ENCODE peak calls at places on chromosomes 12 and 14, in five cellular contexts. B is fibroblast of lung, Y is left ventricle myocardium inferior, X is adrenal gland, K is colonic mucosa. M is an unnamed sample. For H3K36me3, the result is how much of the 10 kb centered on the place peaks cover.

GRCh38 chr12:109715310-109716091 is 1.9 kb downstream of the FAM222A start:
- DNase-seq in B (no peak), Y (peak), X (peak), K (peak), M (no peak)

GRCh38 chr12:114895822-114896221 is 211.8 kb upstream of the TBX3 start:
- DNase-seq in B (no peak), Y (no peak), X (no peak), K (no peak), M (no peak)

GRCh38 chr12:122721057-122721545 is 4.5 kb upstream of the HCAR3 start:
- DNase-seq in B (no peak), Y (no peak), X (no peak), K (no peak), M (no peak)

GRCh38 chr12:109517619-109518018 is 40.2 kb downstream of the UBE3B start:
- DNase-seq in B (no peak), Y (no peak), X (no peak), K (no peak), M (no peak)

GRCh38 chr12:49225551-49226166 is 36.8 kb upstream of the TUBA1A start:
- DNase-seq in B (peak), Y (no peak), X (no peak), K (no peak), M (peak)

GRCh38 chr12:70664463-70664862 is 27.2 kb upstream of the PTPRB start:
- DNase-seq in B (no peak), Y (no peak), X (no peak), K (no peak), M (no peak)

GRCh38 chr12:120140603-120141002 is 24.1 kb upstream of the RAB35 start:
- DNase-seq in B (no peak), Y (no peak), X (no peak), K (no peak), M (no peak)

GRCh38 chr14:79665556-79665955 is 545.7 kb downstream of the DIO2 start:
- DNase-seq in B (no peak), Y (no peak), X (no peak), K (no peak), M (no peak)

GRCh38 chr12:55721601-55722213 is 1.5 kb downstream of the RDH5 start:
- DNase-seq in B (no peak), Y (no peak), X (no peak), K (peak), M (peak)

GRCh38 chr14:29926228-29926627 is 1.4 kb downstream of the PRKD1 start:
- DNase-seq in B (no peak), Y (no peak), X (no peak), K (no peak), M (no peak)

GRCh38 chr12:113120670-113121370 is 14.7 kb downstream of the RASAL1 start:
- DNase-seq in B (no peak), Y (no peak), X (no peak), K (no peak), M (no peak)

GRCh38 chr14:100591453-100592371 is 4.5 kb upstream of the BEGAIN start:
- DNase-seq in B (no peak), Y (no peak), X (no peak), K (no peak), M (no peak)

GRCh38 chr12:50557421-50557820 is 52.6 kb downstream of the DIP2B start:
- DNase-seq in B (no peak), Y (no peak), X (no peak), K (no peak), M (no peak)

GRCh38 chr14:33210304-33210703 is 271.6 kb downstream of the NPAS3 start:
- DNase-seq in B (peak), Y (no peak), X (no peak), K (no peak), M (peak)

GRCh38 chr12:93003540-93004239 is 74.6 kb upstream of the EEA1 start:
- DNase-seq in B (peak), Y (no peak), X (peak), K (no peak), M (no peak)

DNA sequence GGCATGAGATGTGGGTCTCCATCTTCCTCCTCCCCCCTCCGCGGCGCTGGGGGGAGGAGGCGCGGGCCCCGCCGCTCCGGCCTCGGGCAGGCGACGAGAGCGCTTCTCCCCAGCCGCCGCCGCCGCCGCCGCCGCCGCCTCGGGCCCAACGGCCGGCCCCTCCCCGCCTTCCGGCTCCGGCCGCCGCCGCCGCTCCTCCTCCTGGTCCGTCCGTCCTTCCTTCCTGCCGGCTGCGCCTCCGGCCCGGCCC is 411 bp downstream of the FBXL14 start:
- DNase-seq in B (no peak), Y (peak), X (peak), K (peak), M (peak)
- H3K36me3 ChIP-seq in B (under half), Y (under half), X (under half), K (under half), M (under half)

DNA sequence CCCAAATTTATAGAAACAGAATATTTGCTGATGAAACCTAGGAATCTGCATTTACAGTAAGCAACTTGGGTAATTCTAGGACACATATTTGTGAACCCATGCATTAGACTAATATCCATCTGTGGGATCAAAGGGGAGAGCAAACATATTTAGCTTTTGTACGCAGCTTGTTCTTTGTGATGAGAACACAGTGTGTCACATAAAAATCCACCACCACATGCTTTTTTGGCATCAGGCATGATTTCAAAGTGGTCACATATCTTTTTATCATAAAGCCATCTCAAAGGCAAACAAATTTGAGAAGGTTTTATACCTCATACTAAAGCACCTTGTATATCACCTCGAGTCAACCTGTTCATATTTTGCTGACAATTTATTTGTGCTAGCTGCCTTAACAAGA is 15.7 kb downstream of the DNAL1 start:
- DNase-seq in B (no peak), Y (no peak), X (no peak), K (no peak), M (no peak)
- H3K27ac ChIP-seq in B (no peak), Y (no peak), X (no peak), K (no peak), M (no peak)

DNA sequence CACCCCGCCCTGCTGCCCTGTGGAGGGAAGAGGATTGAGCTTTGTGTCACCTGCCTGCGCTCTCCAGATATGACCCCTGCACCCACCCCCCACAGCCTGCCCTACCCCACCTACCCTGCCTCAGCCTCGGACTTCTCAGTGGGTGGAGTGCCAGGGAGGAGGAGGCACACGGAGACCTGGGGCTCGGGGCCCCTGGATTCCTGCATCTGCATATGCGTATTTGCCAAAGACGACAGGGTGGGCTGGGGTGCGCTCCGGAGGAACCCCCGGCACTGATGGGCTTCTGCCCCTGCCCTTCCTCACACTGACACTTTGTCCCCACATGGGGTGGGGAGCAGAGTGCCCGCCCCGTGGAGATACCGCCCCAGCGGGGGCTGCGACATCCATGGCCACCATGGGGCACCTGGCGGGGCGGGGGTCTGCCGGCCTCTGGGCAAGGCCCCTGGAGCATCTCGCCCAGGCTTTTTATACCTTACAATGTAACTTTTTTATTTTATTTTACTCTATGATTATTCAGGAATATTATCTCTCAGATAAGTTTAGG is 206.0 kb downstream of the TSPAN9 start:
- DNase-seq in B (no peak), Y (no peak), X (no peak), K (no peak), M (no peak)
- H3K36me3 ChIP-seq in B (under half), Y (half or more), X (under half), K (under half), M (under half)

DNA sequence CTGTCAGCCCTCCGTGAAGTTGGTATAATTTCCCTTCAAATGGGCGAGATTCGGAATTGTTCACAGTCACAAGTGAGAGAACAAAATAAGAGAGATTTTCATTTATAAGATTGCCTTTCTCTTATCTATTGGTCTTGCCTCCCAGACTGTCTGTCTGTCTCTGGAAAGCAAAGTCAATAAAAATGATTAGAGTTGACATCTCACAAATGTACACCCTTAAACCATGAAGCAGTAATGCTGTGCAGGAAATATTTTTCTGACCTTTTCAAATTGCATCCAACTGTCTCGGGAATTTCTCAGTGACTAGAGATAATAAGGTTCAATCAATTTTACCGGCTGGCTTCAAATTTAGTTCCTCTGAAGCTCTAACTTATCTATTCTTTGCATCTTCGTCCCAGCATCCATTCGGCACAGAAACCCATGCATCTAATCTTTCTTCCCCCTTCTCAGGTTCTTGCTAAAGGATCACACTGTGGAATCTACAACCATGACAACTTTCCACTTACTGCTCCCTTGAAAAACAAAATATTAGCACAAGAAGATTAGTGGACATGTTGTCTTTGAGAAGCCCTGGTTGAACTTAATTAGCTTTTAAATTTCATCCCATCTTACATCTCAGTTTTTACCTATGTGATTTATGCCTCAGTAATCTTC is 93.1 kb downstream of the RMST start:
- DNase-seq in B (no peak), Y (no peak), X (no peak), K (no peak), M (no peak)
- H3K27ac ChIP-seq in B (no peak), Y (peak), X (no peak), K (no peak), M (no peak)

GRCh38 chr14:91307652-91308051 is 63.1 kb upstream of the GPR68 start:
- DNase-seq in B (no peak), Y (no peak), X (no peak), K (no peak), M (no peak)

GRCh38 chr14:91306547-91306946 is 62.0 kb upstream of the GPR68 start:
- DNase-seq in B (no peak), Y (no peak), X (no peak), K (no peak), M (no peak)

GRCh38 chr14:91305650-91306431 is 61.3 kb upstream of the GPR68 start:
- DNase-seq in B (no peak), Y (no peak), X (no peak), K (no peak), M (no peak)

GRCh38 chr14:91308337-91308736 is 63.8 kb upstream of the GPR68 start:
- DNase-seq in B (no peak), Y (no peak), X (no peak), K (no peak), M (no peak)

DNA sequence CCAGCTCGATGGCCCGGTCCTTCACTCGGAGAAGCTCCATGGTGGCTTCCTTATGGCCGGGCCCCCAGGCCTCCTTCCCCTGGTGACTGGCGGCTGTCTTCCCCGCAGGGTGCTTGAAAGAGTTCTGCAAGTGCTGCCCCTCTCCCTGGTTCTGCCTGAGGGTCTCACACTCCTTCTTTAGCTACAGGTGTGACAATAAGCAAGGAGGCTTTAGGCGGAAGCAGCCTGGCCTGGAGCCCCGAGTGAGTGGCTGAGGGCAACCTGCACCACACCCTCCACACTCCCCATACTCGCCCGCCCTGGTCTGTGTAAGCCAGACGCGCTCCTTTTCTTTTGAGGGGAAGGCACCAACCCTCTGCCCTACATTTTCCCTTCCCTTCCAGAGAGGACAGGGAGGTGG is 62.5 kb upstream of the GPR68 start:
- DNase-seq in B (no peak), Y (no peak), X (no peak), K (no peak), M (no peak)
- H3K36me3 ChIP-seq in B (under half), Y (under half), X (under half), K (under half), M (under half)

DNA sequence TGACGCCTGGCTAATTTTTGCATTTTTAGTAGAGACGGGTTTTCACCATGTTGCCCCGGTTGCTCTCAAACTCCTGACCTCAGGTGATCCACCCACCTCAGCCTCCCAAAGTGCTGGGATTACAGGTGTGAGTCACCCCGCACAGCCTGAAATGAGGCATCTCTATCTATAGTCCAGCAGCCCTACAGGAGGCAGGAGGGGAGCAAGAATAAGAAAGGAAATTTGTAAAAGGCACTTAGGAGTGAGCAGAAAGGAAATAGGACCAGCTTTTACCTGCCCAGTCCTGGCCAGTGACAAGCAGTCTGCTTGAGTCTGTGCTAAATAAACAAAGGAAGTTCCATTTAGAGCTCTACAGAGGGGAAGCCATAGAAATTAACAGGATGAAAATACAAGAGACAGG is 15.0 kb upstream of the PSMA6 start:
- DNase-seq in B (no peak), Y (no peak), X (no peak), K (no peak), M (peak)
- H3K27ac ChIP-seq in B (no peak), Y (no peak), X (no peak), K (no peak), M (no peak)

GRCh38 chr12:94329366-94329765 is 130.3 kb downstream of the CEP83 start:
- DNase-seq in B (peak), Y (no peak), X (no peak), K (no peak), M (no peak)
- H3K36me3 ChIP-seq in B (under half), Y (under half), X (under half), K (under half), M (under half)

DNA sequence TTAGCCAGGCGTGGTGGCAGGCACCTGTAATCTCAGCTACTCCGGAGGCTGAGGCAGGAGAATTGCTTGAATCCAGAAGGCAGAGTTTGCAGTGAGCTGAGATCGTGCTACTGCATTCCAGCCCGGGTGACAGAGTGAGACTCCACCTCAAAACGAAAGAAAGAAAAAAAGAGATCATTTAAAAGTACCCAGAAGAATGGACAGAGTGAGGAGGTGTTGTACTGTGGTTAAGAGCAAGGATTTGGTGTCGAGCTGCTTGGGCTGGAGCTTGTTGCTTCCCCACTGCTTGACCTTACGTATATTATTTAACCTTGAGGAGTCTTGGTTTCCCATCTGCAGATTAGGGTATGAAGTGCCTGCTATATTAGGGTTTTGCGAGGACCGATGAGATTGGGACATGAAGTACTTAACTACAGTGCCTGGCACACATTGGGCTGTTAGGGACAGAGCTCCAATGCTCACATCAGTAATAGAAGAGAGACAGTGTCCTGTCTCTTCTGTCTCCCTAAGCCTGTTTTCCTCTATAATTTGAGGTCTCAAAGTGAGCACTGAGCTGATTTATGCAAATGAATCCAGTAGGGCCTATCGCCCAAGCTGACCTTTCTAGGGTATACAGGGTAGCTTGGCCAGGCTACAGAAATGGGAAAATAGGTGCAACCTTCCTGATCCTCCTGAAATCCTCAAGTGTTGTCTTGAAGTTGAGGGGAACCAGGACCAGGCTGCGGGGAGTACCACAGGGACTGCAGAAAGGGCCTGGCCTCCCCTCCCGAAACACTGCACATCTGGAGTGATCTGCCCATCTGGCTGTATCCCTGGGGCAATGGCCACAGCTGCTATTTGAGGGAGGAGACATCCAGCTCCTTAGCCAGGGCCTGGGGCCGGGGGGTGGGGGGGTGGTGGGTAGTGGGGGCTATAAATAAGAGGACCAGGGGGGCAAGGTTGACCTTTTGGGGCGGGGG is 8.6 kb upstream of the HDAC7 start:
- DNase-seq in B (no peak), Y (peak), X (peak), K (no peak), M (no peak)
- H3K27ac ChIP-seq in B (no peak), Y (peak), X (peak), K (peak), M (no peak)

M was measured in PC-3.